ENCODE peak calls at places on chromosomes 11 and 22, in eight cellular contexts. F, Q, X, W, O, D, L and G are unnamed samples. For H3K36me3, the result is how much of the 10 kb centered on the place peaks cover.

GRCh38 chr11:127454856-127455255 is 454.3 kb upstream of the KIRREL3 start:
- DNase-seq in F (no peak), Q (no peak), X (no peak), W (no peak), O (no peak), D (no peak), L (no peak), G (no peak)

GRCh38 chr11:36131719-36132349 is 157.4 kb downstream of the COMMD9 start:
- DNase-seq in F (no peak), Q (peak), X (no peak), W (peak), O (peak), D (no peak), L (peak), G (peak)

GRCh38 chr11:34680206-34680605 is 59.3 kb downstream of the EHF start:
- DNase-seq in F (no peak), Q (no peak), X (no peak), W (no peak), O (peak), D (no peak), L (no peak), G (no peak)

GRCh38 chr11:112366012-112366411 is 105.4 kb upstream of the PLET1 start:
- DNase-seq in F (no peak), Q (no peak), X (no peak), W (no peak), O (no peak), D (no peak), L (no peak), G (no peak)

GRCh38 chr22:36548606-36549005 is 19.6 kb upstream of the EIF3D start:
- DNase-seq in F (no peak), Q (peak), X (no peak), W (peak), O (no peak), D (peak), L (no peak), G (no peak)

GRCh38 chr22:27948569-27948968 is 29.5 kb upstream of the PITPNB start:
- DNase-seq in F (no peak), Q (no peak), X (no peak), W (no peak), O (no peak), D (no peak), L (no peak), G (no peak)

GRCh38 chr11:17383466-17383865 is 5.0 kb downstream of the KCNJ11 start:
- DNase-seq in F (no peak), Q (no peak), X (no peak), W (no peak), O (peak), D (no peak), L (no peak), G (no peak)

GRCh38 chr11:29957406-29957805 is 59.4 kb downstream of the KCNA4 start:
- DNase-seq in F (no peak), Q (no peak), X (no peak), W (no peak), O (no peak), D (no peak), L (no peak), G (no peak)

GRCh38 chr11:78654071-78654470 is 79.4 kb upstream of the NARS2 start:
- DNase-seq in F (no peak), Q (no peak), X (no peak), W (no peak), O (no peak), D (no peak), L (no peak), G (peak)

GRCh38 chr11:57335343-57336110 is at the start of gene SSRP1:
- DNase-seq in F (peak), Q (peak), X (peak), W (peak), O (peak), D (peak), L (peak), G (peak)

GRCh38 chr11:66868726-66869291 is 11.9 kb downstream of the LRFN4 start:
- DNase-seq in F (peak), Q (peak), X (peak), W (peak), O (no peak), D (peak), L (no peak), G (no peak)

GRCh38 chr11:94525933-94526332 is 13.7 kb downstream of the C11orf97 start:
- DNase-seq in F (no peak), Q (peak), X (no peak), W (peak), O (peak), D (peak), L (no peak), G (peak)

GRCh38 chr22:25745341-25746011 is 3.5 kb downstream of the MYO18B start:
- DNase-seq in F (no peak), Q (no peak), X (no peak), W (no peak), O (peak), D (no peak), L (no peak), G (peak)

GRCh38 chr11:130908770-130909625 is 7.3 kb downstream of the SNX19 start:
- DNase-seq in F (no peak), Q (no peak), X (no peak), W (no peak), O (peak), D (no peak), L (no peak), G (no peak)

GRCh38 chr11:96342131-96342970 is 644 bp downstream of the MAML2 start:
- DNase-seq in F (no peak), Q (no peak), X (no peak), W (no peak), O (no peak), D (no peak), L (no peak), G (no peak)

GRCh38 chr11:94708176-94708575 is 60.0 kb upstream of the AMOTL1 start:
- DNase-seq in F (no peak), Q (no peak), X (no peak), W (no peak), O (no peak), D (no peak), L (no peak), G (no peak)

GRCh38 chr11:72162891-72163492 is 27.5 kb downstream of the FOLR3 start:
- DNase-seq in F (no peak), Q (no peak), X (no peak), W (no peak), O (no peak), D (no peak), L (no peak), G (no peak)

GRCh38 chr11:65213322-65214211 is 31.8 kb downstream of the CAPN1 start:
- DNase-seq in F (no peak), Q (no peak), X (no peak), W (no peak), O (peak), D (no peak), L (no peak), G (no peak)

GRCh38 chr11:79421820-79422219 is 19.0 kb downstream of the TENM4 start:
- DNase-seq in F (no peak), Q (no peak), X (no peak), W (no peak), O (no peak), D (no peak), L (no peak), G (no peak)

GRCh38 chr11:134069426-134069921 is 602 bp downstream of the JAM3 start:
- DNase-seq in F (no peak), Q (peak), X (no peak), W (no peak), O (peak), D (no peak), L (no peak), G (peak)

GRCh38 chr11:10683429-10683828 is 10.1 kb downstream of the IRAG1 start:
- DNase-seq in F (no peak), Q (no peak), X (no peak), W (no peak), O (no peak), D (no peak), L (no peak), G (no peak)

GRCh38 chr22:30878516-30879365 is 89.8 kb downstream of the MORC2 start:
- DNase-seq in F (no peak), Q (peak), X (no peak), W (no peak), O (no peak), D (peak), L (no peak), G (no peak)

GRCh38 chr11:29458252-29458651 is 558.6 kb downstream of the KCNA4 start:
- DNase-seq in F (no peak), Q (no peak), X (no peak), W (no peak), O (no peak), D (no peak), L (no peak), G (no peak)

GRCh38 chr11:115221461-115222069 is 282.6 kb downstream of the CADM1 start:
- DNase-seq in F (no peak), Q (no peak), X (no peak), W (no peak), O (no peak), D (no peak), L (no peak), G (no peak)

GRCh38 chr11:17915500-17916143 is 97.2 kb downstream of the SERGEF start:
- DNase-seq in F (no peak), Q (no peak), X (no peak), W (no peak), O (no peak), D (no peak), L (no peak), G (no peak)

GRCh38 chr22:24108073-24108472 is 73.2 kb upstream of the SUSD2 start:
- DNase-seq in F (no peak), Q (no peak), X (no peak), W (no peak), O (no peak), D (no peak), L (no peak), G (no peak)

GRCh38 chr22:19784396-19785175 is 24.0 kb downstream of the TBX1 start:
- DNase-seq in F (no peak), Q (no peak), X (no peak), W (no peak), O (no peak), D (peak), L (no peak), G (no peak)

GRCh38 chr11:112498701-112499100 is 238.0 kb upstream of the PLET1 start:
- DNase-seq in F (no peak), Q (no peak), X (no peak), W (no peak), O (no peak), D (no peak), L (no peak), G (no peak)

GRCh38 chr11:132033051-132033450 is 662.6 kb downstream of the NTM start:
- DNase-seq in F (no peak), Q (no peak), X (no peak), W (no peak), O (peak), D (no peak), L (no peak), G (no peak)

GRCh38 chr11:128288368-128288767 is 299.0 kb downstream of the ETS1 start:
- DNase-seq in F (no peak), Q (no peak), X (no peak), W (no peak), O (peak), D (no peak), L (no peak), G (no peak)

GRCh38 chr11:63834532-63835155 is 4.3 kb upstream of the MARK2 start:
- DNase-seq in F (no peak), Q (no peak), X (no peak), W (no peak), O (no peak), D (no peak), L (no peak), G (no peak)

GRCh38 chr11:120346233-120346632 is 10.0 kb downstream of the ARHGEF12 start:
- DNase-seq in F (no peak), Q (no peak), X (no peak), W (no peak), O (no peak), D (no peak), L (peak), G (no peak)

GRCh38 chr11:120352405-120352804 is 16.2 kb downstream of the ARHGEF12 start:
- DNase-seq in F (no peak), Q (no peak), X (no peak), W (no peak), O (no peak), D (no peak), L (no peak), G (no peak)

GRCh38 chr11:120354779-120355178 is 18.6 kb downstream of the ARHGEF12 start:
- DNase-seq in F (no peak), Q (no peak), X (no peak), W (no peak), O (peak), D (no peak), L (no peak), G (no peak)

GRCh38 chr11:120354068-120354467 is 17.9 kb downstream of the ARHGEF12 start:
- DNase-seq in F (no peak), Q (no peak), X (no peak), W (no peak), O (peak), D (no peak), L (no peak), G (no peak)

GRCh38 chr11:120350637-120351036 is 14.4 kb downstream of the ARHGEF12 start:
- DNase-seq in F (no peak), Q (no peak), X (no peak), W (no peak), O (no peak), D (no peak), L (no peak), G (no peak)
- TF ChIP-seq POLR2A in F (no peak), Q (no peak), X (no peak), W (no peak), O (no peak), D (no peak), L (no peak), G (no peak)

GRCh38 chr22:35342390-35342789 is 38.5 kb upstream of the HMOX1 start:
- DNase-seq in F (no peak), Q (no peak), X (no peak), W (no peak), O (no peak), D (no peak), L (no peak), G (no peak)
- H3K36me3 ChIP-seq in F (under half), Q (under half), X (under half), W (under half), O (half or more), D (under half), L (half or more), G (under half)

DNA sequence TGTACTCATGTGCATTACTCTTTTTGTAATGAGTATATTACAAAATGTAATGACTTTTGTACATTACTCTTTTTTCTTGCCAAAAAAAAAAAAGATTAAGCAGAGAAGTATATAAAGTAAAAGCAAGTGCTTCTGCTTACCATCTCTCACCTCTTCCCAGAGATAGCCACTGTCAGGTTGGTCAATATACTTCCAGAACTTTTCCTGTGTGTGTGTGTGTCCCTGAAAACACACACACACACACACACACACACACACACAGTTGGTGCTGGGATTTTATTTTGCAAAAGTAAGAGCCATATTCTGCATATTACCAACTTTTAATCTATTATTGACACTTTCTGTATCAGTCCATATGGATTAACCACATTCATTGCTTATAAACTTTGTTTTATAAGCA is 2.5 kb downstream of the IGLL5 start:
- DNase-seq in F (no peak), Q (no peak), X (no peak), W (no peak), O (no peak), D (no peak), L (no peak), G (no peak)
- H3K27ac ChIP-seq in F (no peak), Q (no peak), X (no peak), W (no peak), O (no peak), D (no peak), L (no peak), G (no peak)

DNA sequence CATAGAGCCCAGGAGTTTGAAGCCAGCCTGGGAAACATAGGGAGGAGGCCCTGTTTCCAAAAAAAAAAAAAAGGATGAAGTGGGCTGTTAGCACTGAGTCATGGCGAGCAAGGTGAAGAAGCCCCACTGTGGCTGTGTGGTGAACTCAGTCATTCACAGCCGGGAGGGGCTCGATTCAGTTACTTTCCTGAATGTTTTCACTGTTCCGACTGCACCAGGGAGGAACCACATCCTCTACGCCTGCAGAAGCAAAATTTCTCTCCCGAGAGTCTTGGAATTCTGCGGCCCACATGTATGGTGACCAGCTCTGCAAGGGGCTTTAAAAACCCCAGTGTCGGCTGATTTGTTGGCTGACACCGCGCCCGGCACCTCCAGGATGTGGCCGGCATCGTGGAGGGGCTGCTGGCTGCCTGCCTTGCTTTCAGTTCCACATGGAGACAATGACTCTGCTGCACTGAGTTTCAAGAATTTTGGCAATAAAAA is 27.8 kb upstream of the GRAMD4 start:
- DNase-seq in F (no peak), Q (peak), X (no peak), W (peak), O (peak), D (no peak), L (no peak), G (peak)
- TF ChIP-seq POLR2A in F (no peak), Q (no peak), X (no peak), W (no peak), O (no peak), D (no peak), L (no peak), G (no peak)

GRCh38 chr22:21700822-21701221 is 34.8 kb downstream of the YPEL1 start:
- DNase-seq in F (no peak), Q (no peak), X (no peak), W (no peak), O (no peak), D (no peak), L (no peak), G (no peak)
- H3K36me3 ChIP-seq in F (under half), Q (under half), X (under half), W (under half), O (under half), D (under half), L (half or more), G (under half)

DNA sequence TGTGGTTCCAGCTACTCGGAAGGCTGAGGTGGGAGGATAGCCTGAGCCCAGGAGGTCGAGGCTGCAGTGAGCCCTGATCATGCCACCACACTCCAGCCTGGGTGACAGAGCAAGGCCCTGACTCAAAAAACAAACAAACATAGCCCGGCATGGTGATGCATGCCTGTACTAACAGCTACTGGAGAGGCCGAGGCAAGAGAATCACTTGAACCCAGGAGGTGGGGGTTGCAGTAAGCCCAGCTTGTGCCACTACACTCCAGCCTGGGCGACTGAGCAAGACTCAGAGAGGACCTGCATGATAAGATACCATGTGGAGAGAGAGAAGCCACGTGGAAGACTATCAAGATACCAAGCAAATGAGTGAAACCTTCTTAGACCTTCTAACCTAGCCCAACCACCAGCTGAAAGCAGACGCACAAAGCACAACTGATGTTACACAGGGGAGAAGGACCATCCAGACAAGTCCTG is 36.1 kb downstream of the AMBRA1 start:
- DNase-seq in F (peak), Q (no peak), X (no peak), W (no peak), O (peak), D (no peak), L (no peak), G (no peak)
- H3K27ac ChIP-seq in F (peak), Q (no peak), X (no peak), W (no peak), O (no peak), D (no peak), L (no peak), G (no peak)

GRCh38 chr11:1308745-1309497 is 511 bp downstream of the TOLLIP start:
- DNase-seq in F (no peak), Q (no peak), X (no peak), W (no peak), O (no peak), D (no peak), L (no peak), G (no peak)
- TF ChIP-seq POLR2A in F (no peak), Q (no peak), X (no peak), W (no peak), O (no peak), D (no peak), L (no peak), G (no peak)

GRCh38 chr22:35343664-35344550 is 37.0 kb upstream of the HMOX1 start:
- DNase-seq in F (no peak), Q (no peak), X (no peak), W (no peak), O (no peak), D (no peak), L (no peak), G (no peak)

GRCh38 chr22:35345808-35346505 is 34.9 kb upstream of the HMOX1 start:
- DNase-seq in F (no peak), Q (peak), X (no peak), W (no peak), O (no peak), D (no peak), L (no peak), G (no peak)

GRCh38 chr22:35346596-35347220 is 34.2 kb upstream of the HMOX1 start:
- DNase-seq in F (no peak), Q (peak), X (no peak), W (no peak), O (no peak), D (no peak), L (no peak), G (no peak)

GRCh38 chr22:35347462-35347861 is 33.4 kb upstream of the HMOX1 start:
- DNase-seq in F (no peak), Q (peak), X (no peak), W (no peak), O (no peak), D (no peak), L (no peak), G (no peak)

DNA sequence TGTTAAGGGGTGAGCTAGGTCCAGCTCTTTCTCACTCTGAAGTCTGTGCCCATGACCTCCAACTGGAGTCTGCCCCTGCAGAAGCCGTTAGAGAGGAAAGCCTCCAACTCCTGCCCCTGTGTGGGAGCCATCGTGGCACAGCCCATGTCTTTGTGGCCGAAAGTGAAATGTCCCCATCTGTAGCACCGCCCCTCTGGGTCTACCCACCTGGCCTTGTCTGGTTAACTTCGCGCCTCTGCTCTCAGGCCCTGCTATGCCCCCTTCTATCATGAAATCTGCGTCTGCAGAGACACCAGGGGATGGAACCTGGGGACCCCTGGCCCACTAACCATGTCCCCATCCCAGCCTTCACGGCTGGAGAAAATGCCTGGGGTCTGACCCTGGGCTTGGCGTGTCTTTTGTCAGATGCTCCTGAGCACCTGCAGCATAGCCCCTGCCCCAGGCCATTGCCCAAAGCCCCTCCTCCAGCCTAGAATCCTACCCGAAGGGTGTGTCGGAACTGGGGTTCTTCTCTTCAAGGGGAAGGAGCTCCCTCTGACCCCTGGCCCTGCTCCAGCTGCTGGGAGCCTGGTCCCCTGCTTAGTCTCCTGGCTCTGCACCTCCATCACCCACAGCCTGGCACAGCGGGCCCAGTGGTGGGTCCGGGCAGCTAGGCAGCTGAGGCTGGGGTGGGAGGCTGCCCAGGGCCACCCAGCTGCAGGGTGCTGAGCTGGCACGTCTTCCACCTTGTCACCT is 35.8 kb upstream of the HMOX1 start:
- DNase-seq in F (no peak), Q (peak), X (no peak), W (no peak), O (no peak), D (no peak), L (no peak), G (no peak)
- H3K36me3 ChIP-seq in F (under half), Q (under half), X (under half), W (under half), O (half or more), D (under half), L (half or more), G (half or more)